ENCODE peak calls at places on chromosomes 1 and 21, in seven cellular contexts. M is upper lobe of right lung; H is naive thymus-derived CD4-positive, alpha-beta T cell; Z is Panc1; S is GM12878; N is thoracic aorta; U is GM23248. O is an unnamed sample.
A peak's percentile ranks its signal among the peaks of the same experiment; 100 is the strongest.

GRCh38 chr1:205680073-205680851 is at the start of gene SLC45A3:
- DNase-seq in M (peak; percentile 73), H (no peak), Z (no peak), S (no peak), N (no peak), U (peak; percentile 67), O (no peak)

GRCh38 chr1:208595745-208596144 is 351.6 kb upstream of the PLXNA2 start:
- DNase-seq in M (no peak), H (no peak), Z (no peak), S (no peak), N (no peak), U (peak; percentile 3), O (no peak)

GRCh38 chr1:92953491-92953890 is 7.8 kb downstream of the DIPK1A start:
- DNase-seq in M (no peak), H (peak; percentile 27), Z (no peak), S (no peak), N (no peak), U (no peak), O (no peak)

GRCh38 chr1:92470216-92470615 is 16.5 kb downstream of the GFI1 start:
- DNase-seq in M (no peak), H (no peak), Z (no peak), S (no peak), N (no peak), U (no peak), O (no peak)

GRCh38 chr1:10679521-10680220 is 116.8 kb downstream of the CASZ1 start:
- DNase-seq in M (no peak), H (no peak), Z (no peak), S (no peak), N (no peak), U (peak; percentile 57), O (peak; percentile 75)

GRCh38 chr1:53431725-53432306 is 27.4 kb upstream of the DMRTB1 start:
- DNase-seq in M (no peak), H (no peak), Z (no peak), S (no peak), N (no peak), U (no peak), O (no peak)

GRCh38 chr1:152622803-152623202 is at the start of gene LCE3A:
- DNase-seq in M (no peak), H (no peak), Z (no peak), S (no peak), N (no peak), U (peak; percentile 31), O (no peak)

GRCh38 chr1:24418898-24419628 is 3.5 kb downstream of the NIPAL3 start:
- DNase-seq in M (peak; percentile 85), H (peak; percentile 26), Z (no peak), S (no peak), N (no peak), U (peak; percentile 42), O (no peak)

GRCh38 chr21:37574316-37574715 is 207.7 kb downstream of the DYRK1A start:
- DNase-seq in M (no peak), H (no peak), Z (no peak), S (no peak), N (no peak), U (no peak), O (no peak)

GRCh38 chr1:1001631-1002300 is 1.9 kb upstream of the HES4 start:
- DNase-seq in M (peak; percentile 90), H (peak; percentile 55), Z (no peak), S (no peak), N (no peak), U (peak; percentile 77), O (no peak)

GRCh38 chr1:232767381-232768074 is 37.7 kb upstream of the MAP10 start:
- DNase-seq in M (no peak), H (no peak), Z (peak; percentile 20), S (no peak), N (peak; percentile 15), U (peak; percentile 94), O (no peak)

GRCh38 chr1:82775402-82776000 is 974.8 kb downstream of the ADGRL2 start:
- DNase-seq in M (peak; percentile 70), H (no peak), Z (peak; percentile 15), S (no peak), N (no peak), U (peak; percentile 66), O (peak; percentile 77)

GRCh38 chr1:71045463-71046028 is 2.1 kb downstream of the PTGER3 start:
- DNase-seq in M (no peak), H (no peak), Z (no peak), S (no peak), N (no peak), U (no peak), O (no peak)
- H3K4me3 ChIP-seq in M (peak overlapping the region; percentile 14), H (no peak overlapping the region), Z (no peak overlapping the region), S (no peak overlapping the region), N (peak overlapping the region; percentile 74), U (no peak overlapping the region), O (no peak overlapping the region)

GRCh38 chr1:58133562-58133961 is 413.0 kb downstream of the OMA1 start:
- DNase-seq in M (no peak), H (no peak), Z (no peak), S (no peak), N (no peak), U (no peak), O (no peak)
- H3K36me3 ChIP-seq in M (no peaks in the 10 kb centered on the region), H (no peaks in the 10 kb centered on the region), Z (no peaks in the 10 kb centered on the region), S (no peaks in the 10 kb centered on the region), N (no peaks in the 10 kb centered on the region), U (no peaks in the 10 kb centered on the region), O (no peaks in the 10 kb centered on the region)

GRCh38 chr1:89907669-89908293 is 86.9 kb downstream of the LRRC8D start:
- DNase-seq in M (no peak), H (no peak), Z (no peak), S (no peak), N (no peak), U (peak; percentile 76), O (no peak)

GRCh38 chr1:89904219-89904980 is 83.6 kb downstream of the LRRC8D start:
- DNase-seq in M (no peak), H (no peak), Z (no peak), S (no peak), N (no peak), U (no peak), O (no peak)

GRCh38 chr1:89906088-89906487 is 85.3 kb downstream of the LRRC8D start:
- DNase-seq in M (no peak), H (no peak), Z (no peak), S (no peak), N (no peak), U (no peak), O (no peak)

GRCh38 chr1:89908294-89908992 is 86.5 kb upstream of the ZNF326 start:
- DNase-seq in M (no peak), H (no peak), Z (no peak), S (no peak), N (no peak), U (peak; percentile 50), O (no peak)

GRCh38 chr1:89905391-89906058 is 84.7 kb downstream of the LRRC8D start:
- DNase-seq in M (no peak), H (no peak), Z (no peak), S (no peak), N (no peak), U (peak; percentile 70), O (no peak)
- H3K4me1 ChIP-seq in M (peaks cover 15% of the 10 kb centered on the region), H (no peaks in the 10 kb centered on the region), Z (peaks cover 27% of the 10 kb centered on the region), S (peaks cover 29% of the 10 kb centered on the region), N (peaks cover 15% of the 10 kb centered on the region), U (peaks cover 74% of the 10 kb centered on the region), O (peaks cover 5% of the 10 kb centered on the region)

GRCh38 chr1:161260939-161261858 is 2.7 kb downstream of the PCP4L1 start:
- DNase-seq in M (no peak), H (no peak), Z (no peak), S (no peak), N (no peak), U (peak; percentile 23), O (no peak)
- H3K4me3 ChIP-seq in M (no peak overlapping the region), H (no peak overlapping the region), Z (no peak overlapping the region), S (peak overlapping the region; percentile 9), N (no peak overlapping the region), U (no peak overlapping the region), O (no peak overlapping the region)

GRCh38 chr1:88917321-88918025 is 26.1 kb upstream of the GTF2B start:
- DNase-seq in M (no peak), H (no peak), Z (no peak), S (no peak), N (no peak), U (peak; percentile 8), O (no peak)

GRCh38 chr1:88923224-88923623 is 31.9 kb upstream of the GTF2B start:
- DNase-seq in M (no peak), H (no peak), Z (no peak), S (no peak), N (no peak), U (no peak), O (no peak)

GRCh38 chr1:88920845-88921244 is 29.5 kb upstream of the GTF2B start:
- DNase-seq in M (no peak), H (no peak), Z (no peak), S (no peak), N (no peak), U (no peak), O (no peak)

GRCh38 chr1:88916883-88917282 is 25.5 kb upstream of the GTF2B start:
- DNase-seq in M (no peak), H (no peak), Z (no peak), S (no peak), N (no peak), U (no peak), O (no peak)

DNA sequence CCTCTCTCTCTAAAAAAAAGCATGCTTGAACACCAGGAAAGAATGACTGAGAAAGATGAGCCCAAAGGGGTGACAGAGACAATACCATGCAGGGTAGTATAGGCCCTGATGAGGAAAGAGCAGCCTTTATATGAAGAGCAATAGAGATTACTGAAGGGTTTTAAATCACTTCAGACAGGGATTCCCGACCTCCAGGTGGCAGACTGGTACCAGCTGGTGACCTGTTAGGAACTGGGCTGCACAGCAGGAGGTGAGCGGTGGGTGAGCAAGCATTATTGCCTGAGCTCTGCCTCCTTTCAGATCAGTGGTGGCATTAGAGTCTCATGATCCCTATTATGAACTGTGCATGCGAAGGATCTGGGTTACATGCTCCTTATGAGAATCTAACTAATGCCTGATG is 30.8 kb upstream of the GTF2B start:
- DNase-seq in M (no peak), H (no peak), Z (no peak), S (no peak), N (no peak), U (no peak), O (no peak)
- H3K36me3 ChIP-seq in M (peaks cover 14% of the 10 kb centered on the region), H (peaks cover 23% of the 10 kb centered on the region), Z (no peaks in the 10 kb centered on the region), S (peaks cover 6% of the 10 kb centered on the region), N (peaks cover 18% of the 10 kb centered on the region), U (no peaks in the 10 kb centered on the region), O (no peaks in the 10 kb centered on the region)

GRCh38 chr1:22916469-22916817 is 56.2 kb downstream of the LACTBL1 start:
- DNase-seq in M (no peak), H (no peak), Z (no peak), S (no peak), N (no peak), U (no peak), O (no peak)
- H3K4me1 ChIP-seq in M (no peaks in the 10 kb centered on the region), H (no peaks in the 10 kb centered on the region), Z (no peaks in the 10 kb centered on the region), S (no peaks in the 10 kb centered on the region), N (peaks cover 8% of the 10 kb centered on the region), U (peaks cover 3% of the 10 kb centered on the region), O (no peaks in the 10 kb centered on the region)

O was measured in iPS DF 6.9.